ENCODE peak calls at places on chromosome 17, in seven cellular contexts. S is mucosa of descending colon; N is sciatic nerve; U is smooth muscle cell of the brain vasculature; V is stimulated activated CD8-positive, alpha-beta memory T cell treated with anti-CD3 and anti-CD28 coated beads, Interleukin-4, amount 100 ng/mL, for 1 hour; L is fibroblast of lung; D is stimulated activated naive CD8-positive, alpha-beta T cell treated with anti-CD3 and anti-CD28 coated beads, Interleukin-15, Interleukin-2, amounts not matched to agents 100 U/mL and 50 U/mL, for 24 hours. R is an unnamed sample.

GRCh38 chr17:4499431-4500187 is 928 bp downstream of the SPNS2 start:
- DNase-seq in S (no peak), N (peak), U (no peak), V (no peak), L (no peak), D (no peak), R (no peak)

GRCh38 chr17:11618861-11619566 is 20.7 kb downstream of the DNAH9 start:
- DNase-seq in S (no peak), N (peak), U (no peak), V (no peak), L (no peak), D (no peak), R (no peak)

GRCh38 chr17:17433260-17433659 is 43.5 kb upstream of the MED9 start:
- DNase-seq in S (no peak), N (no peak), U (no peak), V (no peak), L (peak), D (no peak), R (no peak)

GRCh38 chr17:83036666-83037065 is 42.7 kb upstream of the METRNL start:
- DNase-seq in S (no peak), N (peak), U (no peak), V (no peak), L (no peak), D (no peak), R (no peak)

GRCh38 chr17:65029605-65030308 is 26.8 kb downstream of the GNA13 start:
- DNase-seq in S (no peak), N (no peak), U (no peak), V (no peak), L (no peak), D (no peak), R (no peak)

GRCh38 chr17:61411114-61411943 is 11.7 kb downstream of the TBX2 start:
- DNase-seq in S (peak), N (peak), U (no peak), V (no peak), L (peak), D (peak), R (peak)

GRCh38 chr17:80284631-80285030 is 24.0 kb downstream of the RNF213 start:
- DNase-seq in S (peak), N (no peak), U (no peak), V (no peak), L (no peak), D (no peak), R (no peak)

GRCh38 chr17:45863857-45864654 is 19.4 kb downstream of the SPPL2C start:
- DNase-seq in S (no peak), N (no peak), U (no peak), V (no peak), L (no peak), D (no peak), R (no peak)

GRCh38 chr17:29562615-29563014 is 4.2 kb downstream of the ABHD15 start:
- DNase-seq in S (no peak), N (peak), U (no peak), V (no peak), L (no peak), D (no peak), R (no peak)

GRCh38 chr17:10089221-10089799 is 109.1 kb downstream of the GAS7 start:
- DNase-seq in S (no peak), N (peak), U (no peak), V (no peak), L (peak), D (no peak), R (no peak)

GRCh38 chr17:1078831-1079561 is 82.1 kb downstream of the TIMM22 start:
- DNase-seq in S (peak), N (no peak), U (no peak), V (no peak), L (peak), D (no peak), R (no peak)

GRCh38 chr17:57684711-57685498 is 60.2 kb downstream of the CCDC182 start:
- DNase-seq in S (no peak), N (no peak), U (no peak), V (no peak), L (no peak), D (no peak), R (peak)

GRCh38 chr17:54932711-54933110 is 32.1 kb downstream of the TOM1L1 start:
- DNase-seq in S (no peak), N (no peak), U (peak), V (no peak), L (peak), D (no peak), R (no peak)

GRCh38 chr17:17837380-17837821 is 615 bp upstream of the SREBF1 start:
- DNase-seq in S (peak), N (no peak), U (no peak), V (no peak), L (peak), D (no peak), R (no peak)

GRCh38 chr17:64004218-64004770 is 6.1 kb downstream of the PRR29 start:
- DNase-seq in S (no peak), N (peak), U (no peak), V (no peak), L (no peak), D (no peak), R (no peak)

GRCh38 chr17:50649042-50649908 is 14.6 kb downstream of the ABCC3 start:
- DNase-seq in S (no peak), N (no peak), U (no peak), V (no peak), L (peak), D (no peak), R (no peak)

GRCh38 chr17:933168-934083 is 46.1 kb downstream of the NXN start:
- DNase-seq in S (peak), N (no peak), U (no peak), V (no peak), L (peak), D (no peak), R (peak)

GRCh38 chr17:49548506-49549310 is 27.0 kb upstream of the NXPH3 start:
- DNase-seq in S (no peak), N (no peak), U (no peak), V (no peak), L (peak), D (no peak), R (no peak)

GRCh38 chr17:19386276-19386863 is 620 bp downstream of the MFAP4 start:
- DNase-seq in S (peak), N (peak), U (no peak), V (no peak), L (peak), D (no peak), R (no peak)

GRCh38 chr17:3594056-3594810 is 15.0 kb downstream of the TRPV1 start:
- DNase-seq in S (no peak), N (no peak), U (peak), V (no peak), L (peak), D (no peak), R (no peak)

GRCh38 chr17:65633146-65633881 is 71.9 kb upstream of the AXIN2 start:
- DNase-seq in S (no peak), N (no peak), U (no peak), V (no peak), L (no peak), D (no peak), R (no peak)

GRCh38 chr17:34167359-34167758 is 87.7 kb upstream of the CCL2 start:
- DNase-seq in S (no peak), N (no peak), U (no peak), V (no peak), L (peak), D (no peak), R (no peak)

GRCh38 chr17:67999291-67999911 is 3.1 kb upstream of the C17orf58 start:
- DNase-seq in S (no peak), N (no peak), U (no peak), V (no peak), L (no peak), D (no peak), R (no peak)

GRCh38 chr17:53719229-53719628 is 103.5 kb upstream of the KIF2B start:
- DNase-seq in S (no peak), N (no peak), U (no peak), V (no peak), L (no peak), D (no peak), R (no peak)

R was measured in SJSA1.